ENCODE peak calls at places on chromosomes 7 and 10, in ten cellular contexts. G is activated CD4-positive, alpha-beta T cell treated with anti-CD3 and anti-CD28 coated beads, Interleukin-2, amount 50 U/mL, for 4 hours; C is osteocyte; V is left ventricle myocardium inferior; S is activated naive CD4-positive, alpha-beta T cell treated with Interleukin-2 at 50 U/mL for 16 hours; I is posterior vena cava; M is naive thymus-derived CD8-positive, alpha-beta T cell; Y is endodermal cell; F is mucosa of descending colon; N is activated T-helper 9 cell treated with anti-CD3 and anti-CD28 coated beads, Interleukin-2, amount 50 U/mL, for 16 hours. X is an unnamed sample.

GRCh38 chr7:101947899-101948298 is 130.5 kb downstream of the CUX1 start:
- DNase-seq in S (no peak), F (no peak), G (no peak), C (no peak), I (peak; percentile 88), V (peak; percentile 82), M (no peak), N (no peak), Y (no peak), X (no peak)

GRCh38 chr10:79221110-79222051 is 125.9 kb upstream of the PPIF start:
- DNase-seq in V (peak; percentile 83), Y (no peak), C (no peak), I (peak; percentile 89), G (no peak), M (no peak), F (peak; percentile 73), S (no peak), N (no peak), X (no peak)

GRCh38 chr7:129435414-129435829 is 1.2 kb downstream of the STRIP2 start:
- DNase-seq in V (no peak), C (no peak), F (no peak), G (no peak), N (no peak), S (no peak), I (no peak), Y (no peak), M (no peak), X (no peak)

GRCh38 chr7:99372275-99373085 is 2.0 kb upstream of the ARPC1B start:
- DNase-seq in Y (no peak), C (no peak), M (peak; percentile 77), S (no peak), F (no peak), N (no peak), G (no peak), I (no peak), V (no peak), X (no peak)

GRCh38 chr10:97426776-97427570 is 982 bp downstream of the PGAM1 start:
- DNase-seq in N (no peak), M (no peak), S (peak; percentile 19), C (no peak), Y (peak; percentile 71), V (no peak), I (no peak), G (no peak), F (peak; percentile 60), X (no peak)

GRCh38 chr10:11901454-11902431 is 78.6 kb downstream of the PROSER2 start:
- DNase-seq in I (no peak), F (no peak), C (no peak), V (no peak), S (no peak), N (no peak), M (no peak), G (no peak), Y (no peak), X (no peak)

GRCh38 chr10:109941193-109941872 is 18.0 kb upstream of the XPNPEP1 start:
- DNase-seq in M (no peak), F (no peak), S (no peak), Y (no peak), I (no peak), C (no peak), V (no peak), N (no peak), G (no peak), X (no peak)

GRCh38 chr10:7291487-7292113 is 119.2 kb downstream of the SFMBT2 start:
- DNase-seq in S (no peak), Y (no peak), G (no peak), F (no peak), I (no peak), V (no peak), M (no peak), N (no peak), C (no peak), X (no peak)

GRCh38 chr10:102449321-102450123 is 1.8 kb downstream of the C10orf95 start:
- DNase-seq in C (no peak), V (peak; percentile 54), N (peak; percentile 79), M (peak; percentile 86), S (peak; percentile 90), G (peak; percentile 87), Y (peak; percentile 94), I (no peak), F (peak; percentile 93), X (peak; percentile 94)

GRCh38 chr10:130394832-130395231 is 258.6 kb downstream of the GLRX3 start:
- DNase-seq in S (no peak), M (no peak), N (no peak), F (no peak), C (peak; percentile 63), V (no peak), G (no peak), I (no peak), Y (peak; percentile 8), X (no peak)

GRCh38 chr10:126917975-126918908 is 13.0 kb downstream of the DOCK1 start:
- DNase-seq in F (no peak), I (peak; percentile 58), C (no peak), G (no peak), Y (no peak), M (no peak), N (no peak), V (no peak), S (no peak), X (peak; percentile 25)

GRCh38 chr10:25959540-25960232 is 25.7 kb downstream of the MYO3A start:
- DNase-seq in S (no peak), N (no peak), F (no peak), G (no peak), V (no peak), C (no peak), Y (no peak), M (no peak), I (no peak), X (no peak)

X was measured in activated effector memory CD4-positive, alpha-beta T cell treated with anti-CD3 and anti-CD28 coated beads, Interleukin-2, amount 50 U/mL, for 16 hours.